ENCODE peak calls at places on chromosome 3, in ten cellular contexts. H is H7, D is G401, O is HFFc6, T is activated T-cell treated with anti-CD3 and anti-CD28 coated beads for 24 hours, N is mesothelial cell of epicardium, Y is NCI-H524 treated with DMSO at 0.1 percent for 48 hours, E is neural crest cell, F is EL, L is KBM-7. M is an unnamed sample.

GRCh38 chr3:154967090-154967489 is 113.0 kb upstream of the MME start:
- DNase-seq in H (no peak), D (no peak), O (peak), T (no peak), N (no peak), Y (no peak), E (no peak), F (peak), L (no peak), M (no peak)

GRCh38 chr3:16249336-16249735 is 15.4 kb downstream of the DPH3 start:
- DNase-seq in H (peak), D (no peak), O (peak), T (no peak), N (no peak), Y (peak), E (peak), F (peak), L (peak), M (peak)

GRCh38 chr3:178206554-178206953 is 329.7 kb upstream of the KCNMB2 start:
- DNase-seq in H (no peak), D (no peak), O (no peak), T (no peak), N (no peak), Y (no peak), E (no peak), F (no peak), L (no peak), M (no peak)

GRCh38 chr3:40524222-40524570 is 564 bp upstream of the ZNF621 start:
- DNase-seq in H (no peak), D (no peak), O (no peak), T (no peak), N (no peak), Y (no peak), E (no peak), F (no peak), L (no peak), M (no peak)

GRCh38 chr3:18445421-18446066 is 20.4 kb upstream of the SATB1 start:
- DNase-seq in H (no peak), D (no peak), O (no peak), T (peak), N (no peak), Y (no peak), E (no peak), F (no peak), L (peak), M (no peak)

GRCh38 chr3:183108470-183108869 is 9.2 kb upstream of the MCCC1 start:
- DNase-seq in H (no peak), D (no peak), O (no peak), T (no peak), N (no peak), Y (no peak), E (no peak), F (no peak), L (no peak), M (no peak)

GRCh38 chr3:108552267-108553159 is 36.7 kb downstream of the CIP2A start:
- DNase-seq in H (no peak), D (peak), O (peak), T (no peak), N (no peak), Y (peak), E (no peak), F (peak), L (peak), M (peak)

GRCh38 chr3:183188895-183189462 is 26.4 kb upstream of the LAMP3 start:
- DNase-seq in H (peak), D (peak), O (no peak), T (no peak), N (no peak), Y (no peak), E (peak), F (peak), L (peak), M (peak)

GRCh38 chr3:158717576-158717975 is 14.7 kb downstream of the RARRES1 start:
- DNase-seq in H (no peak), D (peak), O (no peak), T (no peak), N (no peak), Y (no peak), E (no peak), F (no peak), L (no peak), M (no peak)

GRCh38 chr3:158845748-158846350 is 44.0 kb downstream of the MFSD1 start:
- DNase-seq in H (peak), D (peak), O (no peak), T (peak), N (no peak), Y (no peak), E (no peak), F (peak), L (peak), M (peak)

GRCh38 chr3:33808559-33808958 is 10.1 kb downstream of the PDCD6IP start:
- DNase-seq in H (no peak), D (no peak), O (peak), T (no peak), N (no peak), Y (no peak), E (no peak), F (no peak), L (no peak), M (no peak)

GRCh38 chr3:80993241-80993945 is 768.1 kb downstream of the GBE1 start:
- DNase-seq in H (no peak), D (no peak), O (no peak), T (no peak), N (no peak), Y (no peak), E (no peak), F (no peak), L (no peak), M (no peak)

GRCh38 chr3:150149651-150150051 is 179.0 kb upstream of the PFN2 start:
- DNase-seq in H (no peak), D (no peak), O (peak), T (no peak), N (no peak), Y (no peak), E (no peak), F (peak), L (no peak), M (no peak)